ENCODE peak calls at places on chromosomes 6 and 20, in eight cellular contexts. One of them, this sample, is unnamed.

GRCh38 chr20:15867899-15868298 is 705.3 kb downstream of the KIF16B start:
- DNase-seq in CD8-positive, alpha-beta T cell: no peak
- DNase-seq in Peyer's patch: no peak
- DNase-seq in cardiac muscle cell: no peak
- DNase-seq in spleen: no peak
- DNase-seq in right lobe of liver: no peak
- DNase-seq in heart right ventricle: no peak
- DNase-seq in esophagus squamous epithelium: no peak
- DNase-seq in this sample: peak

GRCh38 chr6:12137480-12137879 is 125.4 kb downstream of the HIVEP1 start:
- DNase-seq in esophagus squamous epithelium: no peak
- DNase-seq in CD8-positive, alpha-beta T cell: no peak
- DNase-seq in spleen: no peak
- DNase-seq in Peyer's patch: no peak
- DNase-seq in right lobe of liver: peak
- DNase-seq in heart right ventricle: no peak
- DNase-seq in cardiac muscle cell: no peak
- DNase-seq in this sample: no peak

GRCh38 chr6:144715344-144715743 is 430.2 kb downstream of the UTRN start:
- DNase-seq in heart right ventricle: no peak
- DNase-seq in right lobe of liver: no peak
- DNase-seq in cardiac muscle cell: no peak
- DNase-seq in Peyer's patch: no peak
- DNase-seq in esophagus squamous epithelium: no peak
- DNase-seq in CD8-positive, alpha-beta T cell: no peak
- DNase-seq in spleen: no peak
- DNase-seq in this sample: no peak

GRCh38 chr6:142871910-142872331 is 73.1 kb downstream of the HIVEP2 start:
- DNase-seq in heart right ventricle: no peak
- DNase-seq in spleen: no peak
- DNase-seq in cardiac muscle cell: no peak
- DNase-seq in esophagus squamous epithelium: no peak
- DNase-seq in CD8-positive, alpha-beta T cell: peak
- DNase-seq in right lobe of liver: no peak
- DNase-seq in Peyer's patch: peak
- DNase-seq in this sample: no peak

GRCh38 chr6:52515219-52515960 is 61.5 kb downstream of the TRAM2 start:
- DNase-seq in Peyer's patch: no peak
- DNase-seq in cardiac muscle cell: no peak
- DNase-seq in CD8-positive, alpha-beta T cell: no peak
- DNase-seq in right lobe of liver: no peak
- DNase-seq in esophagus squamous epithelium: no peak
- DNase-seq in heart right ventricle: no peak
- DNase-seq in spleen: no peak
- DNase-seq in this sample: no peak

GRCh38 chr20:52105045-52105572 is 86.5 kb downstream of the ZFP64 start:
- DNase-seq in spleen: no peak
- DNase-seq in right lobe of liver: no peak
- DNase-seq in heart right ventricle: peak
- DNase-seq in CD8-positive, alpha-beta T cell: no peak
- DNase-seq in Peyer's patch: no peak
- DNase-seq in cardiac muscle cell: peak
- DNase-seq in esophagus squamous epithelium: no peak
- DNase-seq in this sample: no peak

GRCh38 chr6:142737368-142738060 is 207.5 kb downstream of the HIVEP2 start:
- DNase-seq in spleen: no peak
- DNase-seq in Peyer's patch: no peak
- DNase-seq in right lobe of liver: no peak
- DNase-seq in esophagus squamous epithelium: no peak
- DNase-seq in cardiac muscle cell: no peak
- DNase-seq in CD8-positive, alpha-beta T cell: no peak
- DNase-seq in heart right ventricle: no peak
- DNase-seq in this sample: no peak

GRCh38 chr6:11644601-11645000 is 107.1 kb downstream of the TMEM170B start:
- DNase-seq in cardiac muscle cell: no peak
- DNase-seq in CD8-positive, alpha-beta T cell: no peak
- DNase-seq in spleen: no peak
- DNase-seq in esophagus squamous epithelium: no peak
- DNase-seq in right lobe of liver: no peak
- DNase-seq in Peyer's patch: no peak
- DNase-seq in heart right ventricle: no peak
- DNase-seq in this sample: no peak

GRCh38 chr6:37625591-37626374 is 71.9 kb downstream of the MDGA1 start:
- DNase-seq in heart right ventricle: no peak
- DNase-seq in CD8-positive, alpha-beta T cell: no peak
- DNase-seq in right lobe of liver: no peak
- DNase-seq in Peyer's patch: no peak
- DNase-seq in esophagus squamous epithelium: no peak
- DNase-seq in spleen: no peak
- DNase-seq in cardiac muscle cell: no peak
- DNase-seq in this sample: no peak

GRCh38 chr6:125533710-125534397 is 215.6 kb upstream of the HEY2 start:
- DNase-seq in heart right ventricle: no peak
- DNase-seq in esophagus squamous epithelium: no peak
- DNase-seq in Peyer's patch: no peak
- DNase-seq in right lobe of liver: no peak
- DNase-seq in cardiac muscle cell: no peak
- DNase-seq in CD8-positive, alpha-beta T cell: no peak
- DNase-seq in spleen: no peak
- DNase-seq in this sample: no peak

GRCh38 chr6:151681426-151682059 is 125.9 kb upstream of the ESR1 start:
- DNase-seq in heart right ventricle: peak
- DNase-seq in esophagus squamous epithelium: no peak
- DNase-seq in cardiac muscle cell: no peak
- DNase-seq in spleen: no peak
- DNase-seq in Peyer's patch: no peak
- DNase-seq in CD8-positive, alpha-beta T cell: no peak
- DNase-seq in right lobe of liver: no peak
- DNase-seq in this sample: no peak

GRCh38 chr20:44642203-44643153 is 9.0 kb downstream of the ADA start:
- DNase-seq in Peyer's patch: peak
- DNase-seq in spleen: peak
- DNase-seq in heart right ventricle: peak
- DNase-seq in esophagus squamous epithelium: no peak
- DNase-seq in cardiac muscle cell: peak
- DNase-seq in CD8-positive, alpha-beta T cell: peak
- DNase-seq in right lobe of liver: peak
- DNase-seq in this sample: peak

GRCh38 chr6:87697581-87698552 is 4.2 kb downstream of the AKIRIN2 start:
- DNase-seq in heart right ventricle: no peak
- DNase-seq in right lobe of liver: no peak
- DNase-seq in Peyer's patch: no peak
- DNase-seq in esophagus squamous epithelium: no peak
- DNase-seq in spleen: no peak
- DNase-seq in cardiac muscle cell: no peak
- DNase-seq in CD8-positive, alpha-beta T cell: no peak
- DNase-seq in this sample: peak

GRCh38 chr20:59456342-59457132 is 147.8 kb upstream of the PHACTR3 start:
- DNase-seq in cardiac muscle cell: no peak
- DNase-seq in right lobe of liver: no peak
- DNase-seq in esophagus squamous epithelium: no peak
- DNase-seq in spleen: peak
- DNase-seq in heart right ventricle: no peak
- DNase-seq in CD8-positive, alpha-beta T cell: no peak
- DNase-seq in Peyer's patch: no peak
- DNase-seq in this sample: no peak

GRCh38 chr6:125798734-125799510 is 8.2 kb downstream of the NCOA7 start:
- DNase-seq in cardiac muscle cell: no peak
- DNase-seq in spleen: no peak
- DNase-seq in esophagus squamous epithelium: no peak
- DNase-seq in Peyer's patch: no peak
- DNase-seq in heart right ventricle: no peak
- DNase-seq in right lobe of liver: no peak
- DNase-seq in CD8-positive, alpha-beta T cell: no peak
- DNase-seq in this sample: peak

GRCh38 chr20:44728835-44729342 is 13.7 kb downstream of the CCN5 start:
- DNase-seq in right lobe of liver: peak
- DNase-seq in Peyer's patch: peak
- DNase-seq in heart right ventricle: peak
- DNase-seq in cardiac muscle cell: no peak
- DNase-seq in spleen: no peak
- DNase-seq in CD8-positive, alpha-beta T cell: no peak
- DNase-seq in esophagus squamous epithelium: no peak
- DNase-seq in this sample: no peak

GRCh38 chr20:4722571-4722970 is 862 bp downstream of the PRND start:
- DNase-seq in Peyer's patch: no peak
- DNase-seq in spleen: no peak
- DNase-seq in right lobe of liver: no peak
- DNase-seq in CD8-positive, alpha-beta T cell: no peak
- DNase-seq in cardiac muscle cell: no peak
- DNase-seq in esophagus squamous epithelium: no peak
- DNase-seq in heart right ventricle: no peak
- DNase-seq in this sample: no peak

GRCh38 chr6:36827261-36828079 is 11.8 kb downstream of the CPNE5 start:
- DNase-seq in spleen: peak
- DNase-seq in CD8-positive, alpha-beta T cell: no peak
- DNase-seq in cardiac muscle cell: no peak
- DNase-seq in esophagus squamous epithelium: no peak
- DNase-seq in Peyer's patch: peak
- DNase-seq in right lobe of liver: no peak
- DNase-seq in heart right ventricle: no peak
- DNase-seq in this sample: no peak

GRCh38 chr6:127481081-127481480 is 21.9 kb upstream of the KIAA0408 start:
- DNase-seq in heart right ventricle: no peak
- DNase-seq in Peyer's patch: no peak
- DNase-seq in esophagus squamous epithelium: no peak
- DNase-seq in right lobe of liver: no peak
- DNase-seq in CD8-positive, alpha-beta T cell: no peak
- DNase-seq in spleen: no peak
- DNase-seq in cardiac muscle cell: no peak
- DNase-seq in this sample: no peak

GRCh38 chr20:45087115-45087785 is 13.7 kb downstream of the KCNS1 start:
- DNase-seq in cardiac muscle cell: no peak
- DNase-seq in esophagus squamous epithelium: no peak
- DNase-seq in CD8-positive, alpha-beta T cell: no peak
- DNase-seq in spleen: no peak
- DNase-seq in Peyer's patch: no peak
- DNase-seq in right lobe of liver: no peak
- DNase-seq in heart right ventricle: no peak
- DNase-seq in this sample: no peak

GRCh38 chr6:52904562-52905279 is 4.8 kb downstream of the GSTA3 start:
- DNase-seq in esophagus squamous epithelium: no peak
- DNase-seq in spleen: no peak
- DNase-seq in CD8-positive, alpha-beta T cell: no peak
- DNase-seq in Peyer's patch: no peak
- DNase-seq in right lobe of liver: no peak
- DNase-seq in cardiac muscle cell: no peak
- DNase-seq in heart right ventricle: no peak
- DNase-seq in this sample: peak

GRCh38 chr6:53530346-53530745 is 14.6 kb downstream of the GCLC start:
- DNase-seq in CD8-positive, alpha-beta T cell: no peak
- DNase-seq in Peyer's patch: no peak
- DNase-seq in heart right ventricle: no peak
- DNase-seq in esophagus squamous epithelium: no peak
- DNase-seq in spleen: no peak
- DNase-seq in cardiac muscle cell: peak
- DNase-seq in right lobe of liver: no peak
- DNase-seq in this sample: no peak

GRCh38 chr20:41052742-41053419 is 24.3 kb downstream of the TOP1 start:
- DNase-seq in CD8-positive, alpha-beta T cell: no peak
- DNase-seq in cardiac muscle cell: no peak
- DNase-seq in right lobe of liver: no peak
- DNase-seq in esophagus squamous epithelium: no peak
- DNase-seq in Peyer's patch: no peak
- DNase-seq in heart right ventricle: no peak
- DNase-seq in spleen: no peak
- DNase-seq in this sample: no peak

GRCh38 chr6:31728767-31729514 is at the start of gene DDAH2:
- DNase-seq in Peyer's patch: no peak
- DNase-seq in heart right ventricle: peak
- DNase-seq in esophagus squamous epithelium: no peak
- DNase-seq in cardiac muscle cell: no peak
- DNase-seq in right lobe of liver: peak
- DNase-seq in CD8-positive, alpha-beta T cell: no peak
- DNase-seq in spleen: peak
- DNase-seq in this sample: no peak

GRCh38 chr20:22504829-22505377 is 79.5 kb downstream of the FOXA2 start:
- DNase-seq in cardiac muscle cell: no peak
- DNase-seq in spleen: no peak
- DNase-seq in Peyer's patch: no peak
- DNase-seq in heart right ventricle: no peak
- DNase-seq in esophagus squamous epithelium: no peak
- DNase-seq in CD8-positive, alpha-beta T cell: no peak
- DNase-seq in right lobe of liver: no peak
- DNase-seq in this sample: no peak

DNA sequence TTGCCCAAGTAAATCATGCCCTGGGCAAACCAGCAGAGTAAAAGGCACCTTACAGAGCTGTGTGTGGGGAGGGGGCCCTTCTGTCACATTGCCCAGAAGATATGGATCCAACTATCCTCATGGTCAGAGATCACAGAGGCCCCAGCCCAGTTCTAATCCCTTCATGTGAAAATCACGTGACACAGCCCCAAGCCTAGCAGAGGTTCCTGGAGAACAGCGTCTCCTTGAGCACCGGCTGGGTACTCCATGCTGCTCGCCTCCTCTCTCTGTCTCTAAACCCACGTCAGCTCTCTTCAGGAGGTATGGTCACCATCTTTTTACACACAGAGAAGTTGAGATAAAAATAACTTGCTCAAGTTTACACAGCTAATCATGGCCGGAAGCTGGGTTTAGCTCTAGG is 230.2 kb downstream of the ANKRD60 start:
- DNase-seq in right lobe of liver: no peak
- DNase-seq in esophagus squamous epithelium: no peak
- DNase-seq in CD8-positive, alpha-beta T cell: no peak
- DNase-seq in cardiac muscle cell: no peak
- DNase-seq in spleen: no peak
- DNase-seq in heart right ventricle: no peak
- DNase-seq in Peyer's patch: no peak
- DNase-seq in this sample: no peak
- TF ChIP-seq CTCF in right lobe of liver: no peak
- TF ChIP-seq CTCF in esophagus squamous epithelium: no peak
- TF ChIP-seq CTCF in CD8-positive, alpha-beta T cell: no peak
- TF ChIP-seq CTCF in cardiac muscle cell: no peak
- TF ChIP-seq CTCF in spleen: no peak
- TF ChIP-seq CTCF in heart right ventricle: no peak
- TF ChIP-seq CTCF in Peyer's patch: no peak
- TF ChIP-seq CTCF in this sample: no peak

GRCh38 chr6:110340566-110340965 is 17.6 kb downstream of the METTL24 start:
- DNase-seq in CD8-positive, alpha-beta T cell: no peak
- DNase-seq in Peyer's patch: no peak
- DNase-seq in cardiac muscle cell: no peak
- DNase-seq in right lobe of liver: no peak
- DNase-seq in heart right ventricle: no peak
- DNase-seq in spleen: no peak
- DNase-seq in esophagus squamous epithelium: no peak
- DNase-seq in this sample: no peak
- H3K27ac ChIP-seq in CD8-positive, alpha-beta T cell: no peak
- H3K27ac ChIP-seq in Peyer's patch: no peak
- H3K27ac ChIP-seq in cardiac muscle cell: peak
- H3K27ac ChIP-seq in right lobe of liver: no peak
- H3K27ac ChIP-seq in heart right ventricle: no peak
- H3K27ac ChIP-seq in spleen: no peak
- H3K27ac ChIP-seq in esophagus squamous epithelium: no peak
- H3K27ac ChIP-seq in this sample: no peak

GRCh38 chr6:168376120-168376519 is 56.5 kb upstream of the DACT2 start:
- DNase-seq in spleen: no peak
- DNase-seq in CD8-positive, alpha-beta T cell: no peak
- DNase-seq in cardiac muscle cell: no peak
- DNase-seq in heart right ventricle: no peak
- DNase-seq in right lobe of liver: no peak
- DNase-seq in Peyer's patch: no peak
- DNase-seq in esophagus squamous epithelium: no peak
- DNase-seq in this sample: no peak
- TF ChIP-seq CTCF in spleen: no peak
- TF ChIP-seq CTCF in CD8-positive, alpha-beta T cell: no peak
- TF ChIP-seq CTCF in cardiac muscle cell: no peak
- TF ChIP-seq CTCF in heart right ventricle: no peak
- TF ChIP-seq CTCF in right lobe of liver: no peak
- TF ChIP-seq CTCF in Peyer's patch: no peak
- TF ChIP-seq CTCF in esophagus squamous epithelium: no peak
- TF ChIP-seq CTCF in this sample: no peak

GRCh38 chr6:132526461-132526860 is 11.6 kb upstream of the TAAR9 start:
- DNase-seq in right lobe of liver: no peak
- DNase-seq in Peyer's patch: no peak
- DNase-seq in spleen: no peak
- DNase-seq in cardiac muscle cell: no peak
- DNase-seq in esophagus squamous epithelium: no peak
- DNase-seq in CD8-positive, alpha-beta T cell: no peak
- DNase-seq in heart right ventricle: no peak
- DNase-seq in this sample: no peak
- H3K27ac ChIP-seq in right lobe of liver: no peak
- H3K27ac ChIP-seq in Peyer's patch: no peak
- H3K27ac ChIP-seq in spleen: no peak
- H3K27ac ChIP-seq in cardiac muscle cell: no peak
- H3K27ac ChIP-seq in esophagus squamous epithelium: no peak
- H3K27ac ChIP-seq in CD8-positive, alpha-beta T cell: no peak
- H3K27ac ChIP-seq in heart right ventricle: no peak
- H3K27ac ChIP-seq in this sample: no peak

This sample was measured in OCI-LY7.